ENCODE peak calls at places on chromosomes 2 and 18, in four cellular contexts. T, U, I and E are unnamed samples. For H3K27me3, the result is how much of the 10 kb centered on the place peaks cover.

GRCh38 chr2:197113221-197113831 is 186.8 kb upstream of the PGAP1 start:
- DNase-seq in T (peak), U (peak), I (peak), E (no peak)

GRCh38 chr2:144460981-144461766 is 58.7 kb downstream of the ZEB2 start:
- DNase-seq in T (no peak), U (peak), I (peak), E (no peak)

GRCh38 chr18:76824136-76824676 is 1.8 kb downstream of the ZNF236 start:
- DNase-seq in T (no peak), U (no peak), I (no peak), E (peak)

GRCh38 chr2:9638532-9638931 is 7.7 kb upstream of the YWHAQ start:
- DNase-seq in T (no peak), U (peak), I (peak), E (peak)

GRCh38 chr2:196987654-196988364 is 61.3 kb upstream of the PGAP1 start:
- DNase-seq in T (peak), U (peak), I (peak), E (peak)

GRCh38 chr2:119517433-119517832 is 6.8 kb downstream of the SCTR start:
- DNase-seq in T (peak), U (peak), I (peak), E (no peak)

GRCh38 chr18:21336846-21337245 is 94.8 kb downstream of the GREB1L start:
- DNase-seq in T (no peak), U (no peak), I (no peak), E (no peak)

GRCh38 chr2:181985632-181986205 is at the start of gene PPP1R1C:
- DNase-seq in T (no peak), U (no peak), I (no peak), E (no peak)

GRCh38 chr2:164287041-164287440 is 334.2 kb downstream of the GRB14 start:
- DNase-seq in T (no peak), U (no peak), I (no peak), E (no peak)

GRCh38 chr2:29398384-29399237 is 283.4 kb downstream of the CLIP4 start:
- DNase-seq in T (no peak), U (no peak), I (peak), E (no peak)

GRCh38 chr18:32919799-32920198 is 147.0 kb upstream of the KLHL14 start:
- DNase-seq in T (peak), U (peak), I (no peak), E (no peak)

GRCh38 chr2:85531585-85531984 is 7.4 kb upstream of the MAT2A start:
- DNase-seq in T (no peak), U (peak), I (no peak), E (no peak)

GRCh38 chr2:139142252-139142651 is 362.1 kb upstream of the NXPH2 start:
- DNase-seq in T (peak), U (peak), I (peak), E (no peak)

GRCh38 chr2:112814278-112814677 is 22.3 kb downstream of the IL1B start:
- DNase-seq in T (peak), U (peak), I (peak), E (peak)

GRCh38 chr2:112812318-112813042 is 24.1 kb downstream of the IL1B start:
- DNase-seq in T (no peak), U (no peak), I (peak), E (peak)

GRCh38 chr2:112813043-112813966 is 23.3 kb downstream of the IL1B start:
- DNase-seq in T (no peak), U (no peak), I (no peak), E (no peak)

GRCh38 chr2:112811276-112811831 is 25.2 kb downstream of the IL1B start:
- DNase-seq in T (no peak), U (no peak), I (no peak), E (no peak)

DNA sequence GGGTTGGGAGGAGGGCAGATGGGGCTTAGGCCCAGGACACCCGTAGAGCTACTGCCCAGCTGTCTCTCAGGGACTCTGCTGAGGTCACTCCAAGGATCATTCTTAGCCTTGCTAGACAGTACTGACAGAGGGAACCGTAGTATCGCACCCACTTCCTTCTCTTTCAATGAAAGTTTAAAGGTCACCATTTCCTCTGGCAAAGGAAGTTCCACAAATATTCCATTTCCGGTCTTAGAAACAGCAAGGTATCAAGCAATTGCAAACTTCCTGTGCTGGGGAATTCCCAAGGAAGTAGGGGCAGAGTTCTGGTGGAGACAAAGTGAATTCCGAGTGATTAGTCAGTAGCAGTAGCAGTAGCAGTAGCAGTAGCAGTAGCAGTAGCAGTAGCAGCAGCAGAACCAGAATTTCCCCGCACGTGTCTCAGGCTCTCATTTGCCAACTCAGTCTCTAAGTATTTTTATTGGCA is 24.7 kb downstream of the IL1B start:
- DNase-seq in T (no peak), U (peak), I (peak), E (peak)
- H3K27ac ChIP-seq in T (no peak), U (peak), I (peak), E (peak)

DNA sequence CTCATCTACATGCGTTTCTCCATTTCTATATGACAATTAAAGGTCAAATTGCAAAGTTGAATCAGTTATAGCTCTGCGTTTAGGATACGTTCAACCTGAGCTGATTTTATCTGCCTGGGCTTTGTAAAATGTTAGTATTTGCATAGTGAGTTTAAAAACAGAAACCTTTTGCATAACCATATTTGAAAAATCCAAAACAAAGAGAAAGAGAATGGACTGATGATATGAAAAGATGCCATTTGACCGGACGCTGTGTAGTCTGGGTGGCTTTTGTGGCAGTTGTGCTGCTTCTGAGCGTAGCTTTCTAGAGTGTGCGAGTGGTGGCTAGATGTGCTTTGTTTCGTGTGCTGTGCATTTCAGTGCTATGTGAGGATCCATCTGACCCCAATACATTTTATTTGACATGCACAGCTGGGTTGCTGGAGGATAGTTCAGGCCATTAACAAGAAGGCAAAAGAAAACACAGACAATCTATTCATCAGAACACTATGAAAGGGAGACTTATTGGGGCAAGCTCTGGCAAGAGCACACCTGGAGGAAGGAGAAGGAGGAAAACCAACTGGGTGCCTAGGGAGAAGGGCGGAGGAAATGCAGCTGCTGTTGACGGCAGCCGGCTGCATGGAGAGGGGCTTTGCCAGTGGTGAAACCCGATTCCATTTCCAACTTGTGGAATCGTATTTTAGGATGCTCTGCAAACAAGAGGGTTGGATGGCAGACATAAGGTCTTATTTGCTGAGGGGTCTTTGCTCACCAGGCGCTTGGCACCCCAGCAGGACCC is 126.8 kb downstream of the ACOXL start:
- DNase-seq in T (peak), U (no peak), I (no peak), E (no peak)
- H3K27me3 ChIP-seq in T (under half), U (under half), I (under half), E (under half)

GRCh38 chr2:37654419-37654818 is 17.0 kb downstream of the CDC42EP3 start:
- DNase-seq in T (peak), U (no peak), I (no peak), E (no peak)

GRCh38 chr2:37653805-37654378 is 17.6 kb downstream of the CDC42EP3 start:
- DNase-seq in T (no peak), U (peak), I (no peak), E (peak)

GRCh38 chr2:37656512-37657423 is 14.7 kb downstream of the CDC42EP3 start:
- DNase-seq in T (peak), U (no peak), I (no peak), E (no peak)

GRCh38 chr2:37655442-37655841 is 16.0 kb downstream of the CDC42EP3 start:
- DNase-seq in T (no peak), U (peak), I (no peak), E (peak)

DNA sequence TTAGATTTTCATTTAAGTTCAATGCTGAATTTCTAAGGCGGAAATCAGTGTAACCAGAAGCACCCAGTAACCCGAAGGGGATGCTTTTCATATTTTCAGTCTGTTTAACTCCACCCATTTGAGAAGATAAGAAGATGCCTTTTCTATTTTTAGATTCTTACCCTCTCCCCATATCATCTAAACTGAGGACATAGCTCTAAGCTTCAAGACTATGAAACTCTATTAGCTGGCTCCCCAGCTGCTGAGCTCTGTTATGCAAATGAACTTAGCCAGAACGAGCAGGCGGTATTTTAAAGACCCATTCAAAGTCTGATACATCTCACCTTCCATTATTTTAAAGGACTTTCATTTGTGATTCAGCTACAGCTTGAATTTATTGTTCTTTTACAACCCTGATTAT is 16.5 kb downstream of the CDC42EP3 start:
- DNase-seq in T (peak), U (no peak), I (no peak), E (no peak)
- H3K27ac ChIP-seq in T (no peak), U (peak), I (peak), E (peak)

DNA sequence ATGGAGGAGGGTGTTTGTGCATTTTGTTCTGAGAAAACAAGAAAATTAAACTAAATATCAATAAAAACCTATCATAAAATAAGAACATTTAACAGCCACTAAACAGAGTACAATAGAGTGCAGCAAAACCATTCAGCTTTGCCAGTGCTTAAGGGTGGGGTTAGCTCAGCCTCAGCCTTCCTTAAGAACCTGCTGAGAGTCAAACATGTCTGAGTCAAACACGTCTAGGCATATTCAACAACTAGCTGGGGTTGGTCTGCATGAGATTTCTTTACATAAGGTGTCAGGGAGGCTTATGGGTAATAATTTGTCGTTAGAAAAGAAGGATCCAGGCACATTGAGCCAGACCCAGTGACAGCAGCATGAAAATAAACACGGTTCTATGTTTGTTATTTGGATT is 298.2 kb downstream of the SP3 start:
- DNase-seq in T (no peak), U (peak), I (no peak), E (peak)
- H3K27me3 ChIP-seq in T (under half), U (under half), I (under half), E (under half)

GRCh38 chr2:167504695-167505094 is 616.4 kb downstream of the XIRP2 start:
- DNase-seq in T (no peak), U (no peak), I (no peak), E (no peak)

GRCh38 chr2:167508709-167509108 is 620.4 kb downstream of the XIRP2 start:
- DNase-seq in T (no peak), U (no peak), I (no peak), E (no peak)

GRCh38 chr2:167506395-167506794 is 618.1 kb downstream of the XIRP2 start:
- DNase-seq in T (no peak), U (no peak), I (peak), E (no peak)

GRCh38 chr2:167510071-167510759 is 621.9 kb downstream of the XIRP2 start:
- DNase-seq in T (no peak), U (no peak), I (no peak), E (peak)

DNA sequence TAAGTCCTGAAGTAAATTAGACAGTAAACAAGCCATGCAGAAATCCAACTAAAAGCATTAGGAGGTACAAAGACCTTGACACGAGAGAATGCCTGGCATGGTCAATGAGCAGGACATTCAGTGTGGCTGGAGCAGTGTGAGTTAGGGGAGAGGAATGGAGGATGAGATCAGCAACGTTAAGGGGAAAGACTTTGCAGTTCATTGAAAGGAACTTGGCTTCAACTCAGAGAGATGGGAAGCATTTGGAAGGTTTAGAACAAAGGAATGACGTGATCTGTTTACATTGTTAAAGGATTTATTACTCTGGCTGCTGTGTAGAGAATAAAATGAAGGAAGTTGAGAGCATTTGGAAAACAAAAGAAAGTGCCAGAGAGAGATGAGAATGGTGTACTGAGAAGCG is 621.3 kb downstream of the XIRP2 start:
- DNase-seq in T (peak), U (peak), I (peak), E (peak)
- H3K27ac ChIP-seq in T (peak), U (no peak), I (no peak), E (no peak)

GRCh38 chr2:231932711-231932970 is 6.4 kb upstream of the NPPC start:
- DNase-seq in T (no peak), U (no peak), I (no peak), E (no peak)

GRCh38 chr2:231931481-231931915 is 5.3 kb upstream of the NPPC start:
- DNase-seq in T (no peak), U (no peak), I (no peak), E (no peak)

GRCh38 chr2:231934441-231935206 is 8.4 kb upstream of the NPPC start:
- DNase-seq in T (no peak), U (no peak), I (no peak), E (no peak)

GRCh38 chr2:231933916-231934401 is 7.8 kb upstream of the NPPC start:
- DNase-seq in T (no peak), U (no peak), I (no peak), E (no peak)

GRCh38 chr2:231932985-231933915 is 7.1 kb upstream of the NPPC start:
- DNase-seq in T (no peak), U (no peak), I (no peak), E (no peak)
- H3K27me3 ChIP-seq in T (under half), U (under half), I (half or more), E (under half)

GRCh38 chr2:12738112-12738485 is 21.4 kb downstream of the TRIB2 start:
- DNase-seq in T (no peak), U (no peak), I (peak), E (no peak)

GRCh38 chr2:12733846-12734245 is 17.1 kb downstream of the TRIB2 start:
- DNase-seq in T (no peak), U (no peak), I (no peak), E (no peak)

GRCh38 chr2:12732663-12733062 is 15.9 kb downstream of the TRIB2 start:
- DNase-seq in T (no peak), U (no peak), I (no peak), E (no peak)

GRCh38 chr2:12737226-12738111 is 20.7 kb downstream of the TRIB2 start:
- DNase-seq in T (no peak), U (no peak), I (no peak), E (no peak)

DNA sequence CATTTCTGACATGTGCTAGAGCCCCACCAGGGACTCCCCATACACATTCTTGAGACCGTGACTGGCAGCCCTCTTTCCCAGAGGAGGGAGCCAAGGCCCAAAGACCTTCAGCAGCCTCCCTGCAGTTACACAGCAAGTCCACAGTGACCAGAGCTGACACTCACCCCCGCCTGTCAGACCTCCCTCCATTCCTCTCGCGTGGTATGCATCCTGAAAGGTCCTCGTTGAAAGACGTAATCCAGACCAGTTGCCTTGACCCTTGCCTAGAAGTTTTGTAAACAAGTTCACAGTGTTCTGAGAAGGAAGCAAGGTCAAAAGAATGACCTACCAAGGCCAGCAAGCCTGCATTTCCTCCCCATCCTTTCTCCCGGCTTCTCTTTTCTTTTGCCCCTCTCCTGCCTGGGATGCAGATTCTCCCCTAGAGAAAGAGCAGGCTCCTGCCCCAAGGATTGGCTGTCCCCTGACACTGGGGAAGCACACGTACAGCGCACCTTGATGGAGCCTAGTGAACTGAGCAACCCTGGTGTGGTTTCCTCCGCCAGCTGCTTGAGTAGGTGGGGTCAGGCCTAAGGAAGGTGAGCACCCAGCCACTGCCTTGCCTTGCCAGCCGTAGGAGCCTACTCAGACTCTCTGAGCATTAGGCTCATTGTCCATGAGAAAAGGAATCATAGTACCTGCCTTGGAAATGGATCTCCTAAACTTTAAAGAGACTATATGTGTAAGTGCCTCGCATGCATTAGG is 18.3 kb downstream of the TRIB2 start:
- DNase-seq in T (no peak), U (no peak), I (no peak), E (no peak)
- H3K27ac ChIP-seq in T (no peak), U (no peak), I (no peak), E (no peak)

GRCh38 chr18:10245517-10246175 is 208.8 kb upstream of the APCDD1 start:
- DNase-seq in T (no peak), U (no peak), I (no peak), E (no peak)
- H3K27me3 ChIP-seq in T (under half), U (under half), I (under half), E (under half)

GRCh38 chr2:188645982-188646381 is 328.2 kb upstream of the COL3A1 start:
- DNase-seq in T (no peak), U (no peak), I (peak), E (no peak)
- H3K27ac ChIP-seq in T (no peak), U (no peak), I (no peak), E (no peak)

GRCh38 chr18:47632970-47633635 is 297.4 kb downstream of the SMAD2 start:
- DNase-seq in T (no peak), U (no peak), I (no peak), E (no peak)

DNA sequence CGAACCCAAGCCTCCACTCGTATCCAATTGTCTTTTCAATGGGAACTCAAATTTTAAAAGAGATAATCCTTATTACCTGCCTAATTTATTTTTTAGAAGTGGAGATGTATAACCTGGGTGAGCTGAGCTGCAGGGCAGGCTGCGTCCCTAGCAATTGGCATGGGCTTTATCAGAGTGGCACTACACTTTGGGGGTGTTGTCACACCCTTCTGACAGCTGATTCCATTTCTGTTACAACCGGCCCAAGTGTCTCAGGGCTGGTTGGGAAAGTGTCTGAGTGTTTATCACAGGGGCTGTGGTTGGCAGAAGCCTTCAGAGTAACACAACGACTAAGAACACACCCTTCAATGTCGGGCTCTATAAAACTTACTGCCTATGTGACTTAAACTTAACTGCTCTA is 295.0 kb downstream of the SMAD2 start:
- DNase-seq in T (no peak), U (no peak), I (no peak), E (no peak)
- H3K27me3 ChIP-seq in T (under half), U (under half), I (under half), E (under half)